ENCODE peak calls at places on chromosomes 12 and 14, in five cellular contexts. H is uterus, Z is IMR-90, Y is mammary epithelial cell, X is cardiac muscle cell. E is an unnamed sample.

GRCh38 chr12:19248929-19249602 is 119.5 kb downstream of the PLEKHA5 start:
- DNase-seq in H (no peak), Z (peak; percentile 88), Y (peak; percentile 56), X (no peak), E (no peak)

GRCh38 chr12:101238806-101239329 is 28.8 kb upstream of the SLC5A8 start:
- DNase-seq in H (no peak), Z (no peak), Y (no peak), X (no peak), E (no peak)

GRCh38 chr12:4118017-4118510 is 155.5 kb upstream of the CCND2 start:
- DNase-seq in H (peak; percentile 21), Z (peak; percentile 64), Y (peak; percentile 45), X (no peak), E (peak; percentile 30)

GRCh38 chr14:101851716-101852395 is 90.3 kb downstream of the PPP2R5C start:
- DNase-seq in H (no peak), Z (no peak), Y (no peak), X (no peak), E (no peak)

GRCh38 chr14:24252289-24253124 is 10.1 kb upstream of the TINF2 start:
- DNase-seq in H (no peak), Z (no peak), Y (no peak), X (no peak), E (no peak)

GRCh38 chr12:72271401-72271740 is 799 bp upstream of the TRHDE start:
- DNase-seq in H (peak; percentile 22), Z (peak; percentile 63), Y (no peak), X (peak; percentile 66), E (no peak)

GRCh38 chr14:50906326-50906725 is 34.5 kb downstream of the ABHD12B start:
- DNase-seq in H (no peak), Z (no peak), Y (no peak), X (no peak), E (no peak)

GRCh38 chr12:93621986-93622385 is 49.5 kb downstream of the SOCS2 start:
- DNase-seq in H (no peak), Z (peak; percentile 63), Y (no peak), X (no peak), E (no peak)

GRCh38 chr14:67951529-67952120 is 132.0 kb downstream of the RAD51B start:
- DNase-seq in H (no peak), Z (peak; percentile 52), Y (no peak), X (no peak), E (no peak)

GRCh38 chr12:82407481-82407880 is 49.2 kb downstream of the METTL25 start:
- DNase-seq in H (no peak), Z (no peak), Y (no peak), X (no peak), E (no peak)

GRCh38 chr12:132426349-132427176 is 63.4 kb upstream of the FBRSL1 start:
- DNase-seq in H (no peak), Z (no peak), Y (no peak), X (no peak), E (no peak)

GRCh38 chr12:123937707-123938600 is 34.7 kb downstream of the CCDC92 start:
- DNase-seq in H (no peak), Z (peak; percentile 17), Y (no peak), X (no peak), E (no peak)

GRCh38 chr12:9674226-9674590 is 4.7 kb downstream of the CLEC2D start:
- DNase-seq in H (no peak), Z (no peak), Y (no peak), X (no peak), E (no peak)

GRCh38 chr12:14108702-14109101 is 127.3 kb upstream of the GRIN2B start:
- DNase-seq in H (no peak), Z (no peak), Y (no peak), X (peak; percentile 15), E (no peak)

GRCh38 chr12:14113031-14113430 is 131.6 kb upstream of the GRIN2B start:
- DNase-seq in H (no peak), Z (no peak), Y (no peak), X (no peak), E (no peak)

GRCh38 chr12:14111230-14111865 is 129.9 kb upstream of the GRIN2B start:
- DNase-seq in H (no peak), Z (no peak), Y (no peak), X (peak; percentile 44), E (no peak)
- TF ChIP-seq CTCF in H (no peak), Z (no peak), Y (no peak), X (no peak), E (peak; percentile 27)

DNA sequence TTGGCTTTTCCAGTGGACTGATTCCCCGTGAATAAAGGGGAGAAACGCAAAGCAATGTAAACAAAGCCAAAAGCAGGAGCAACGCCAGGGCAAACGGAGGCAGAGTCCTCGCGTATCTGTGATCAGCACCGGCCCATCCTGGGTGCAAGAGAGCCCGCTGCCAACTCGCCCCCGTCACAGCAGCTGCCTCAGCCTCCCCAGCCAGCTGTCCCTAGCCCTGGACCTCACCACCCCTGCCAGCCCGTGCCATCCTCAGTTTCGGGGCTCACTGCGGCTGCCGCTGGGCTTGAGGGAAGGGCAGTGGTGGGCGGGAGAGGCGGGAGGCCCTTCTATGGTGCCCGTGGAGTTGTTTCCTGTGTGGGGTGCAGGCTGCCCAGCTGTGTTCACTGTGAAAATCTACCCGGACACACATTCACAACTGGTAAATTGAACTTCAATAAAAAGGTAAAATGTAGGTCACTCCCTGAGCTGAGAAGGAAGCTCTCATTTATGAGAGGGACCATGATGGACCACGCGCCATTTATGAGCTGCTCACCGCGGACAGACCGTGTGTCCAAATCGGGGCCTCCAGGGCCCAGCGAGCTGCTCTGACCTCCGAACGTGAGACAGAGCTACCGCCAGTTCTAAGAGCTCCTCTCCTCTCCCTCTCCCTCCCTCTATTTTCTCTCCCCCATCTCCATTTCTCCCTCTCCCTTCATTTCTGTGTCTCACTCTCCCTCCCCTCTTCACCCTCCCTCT is 330.5 kb upstream of the SFSWAP start:
- DNase-seq in H (no peak), Z (no peak), Y (no peak), X (no peak), E (no peak)
- H3K9me3 ChIP-seq in H (no peaks in the 10 kb centered on the region), Z (peaks cover 46% of the 10 kb centered on the region), Y (peaks cover 30% of the 10 kb centered on the region), X (no peaks in the 10 kb centered on the region), E (no peaks in the 10 kb centered on the region)

DNA sequence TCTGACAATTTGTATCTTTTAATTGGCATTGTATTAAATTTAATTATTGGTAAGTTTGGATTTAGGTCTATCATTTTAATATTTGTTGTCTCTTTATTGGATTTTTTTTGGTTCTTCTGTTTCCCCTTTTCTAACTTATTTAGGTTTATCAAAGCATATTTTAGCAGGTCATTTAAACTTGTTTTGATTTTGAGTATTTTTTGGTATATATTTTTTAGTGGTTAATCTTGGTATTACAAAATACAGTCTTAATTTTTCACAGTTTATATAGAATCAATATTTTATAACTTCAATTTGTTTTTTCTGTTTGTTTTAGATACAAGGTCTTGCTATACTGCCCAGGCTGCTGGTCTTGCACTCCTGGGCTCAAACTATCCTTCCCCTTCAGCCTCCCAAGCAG is 15.5 kb upstream of the ADGRD1 start:
- DNase-seq in H (no peak), Z (no peak), Y (no peak), X (no peak), E (no peak)
- TF ChIP-seq CTCF in H (no peak), Z (no peak), Y (no peak), X (no peak), E (no peak)

DNA sequence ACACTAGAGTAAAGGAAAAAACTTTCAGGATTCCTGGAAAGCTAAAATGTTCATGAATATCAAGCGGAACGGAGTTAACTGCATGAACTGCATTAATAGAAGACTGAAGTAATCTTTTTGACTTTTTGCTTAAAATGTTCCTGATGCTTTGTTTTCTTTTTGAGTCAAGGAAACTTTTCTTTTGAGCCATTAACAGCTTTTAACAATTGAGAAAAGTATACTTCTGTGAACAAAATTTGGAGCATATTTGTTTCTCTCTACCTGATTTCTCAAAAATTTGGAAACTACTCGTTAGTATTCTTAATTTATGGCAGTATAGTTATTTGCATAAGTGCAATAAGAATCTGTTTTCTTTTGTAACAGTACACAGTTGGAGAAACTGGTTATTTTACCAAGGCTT is 78.5 kb downstream of the CALM1 start:
- DNase-seq in H (no peak), Z (no peak), Y (no peak), X (no peak), E (no peak)
- H3K9me3 ChIP-seq in H (no peaks in the 10 kb centered on the region), Z (peaks cover 1% of the 10 kb centered on the region), Y (peaks cover 4% of the 10 kb centered on the region), X (no peaks in the 10 kb centered on the region), E (peaks cover 3% of the 10 kb centered on the region)

GRCh38 chr14:93148979-93149378 is 33.3 kb upstream of the ITPK1 start:
- DNase-seq in H (no peak), Z (no peak), Y (no peak), X (no peak), E (no peak)
- TF ChIP-seq CTCF in H (no peak), Z (no peak), Y (no peak), X (no peak), E (no peak)

DNA sequence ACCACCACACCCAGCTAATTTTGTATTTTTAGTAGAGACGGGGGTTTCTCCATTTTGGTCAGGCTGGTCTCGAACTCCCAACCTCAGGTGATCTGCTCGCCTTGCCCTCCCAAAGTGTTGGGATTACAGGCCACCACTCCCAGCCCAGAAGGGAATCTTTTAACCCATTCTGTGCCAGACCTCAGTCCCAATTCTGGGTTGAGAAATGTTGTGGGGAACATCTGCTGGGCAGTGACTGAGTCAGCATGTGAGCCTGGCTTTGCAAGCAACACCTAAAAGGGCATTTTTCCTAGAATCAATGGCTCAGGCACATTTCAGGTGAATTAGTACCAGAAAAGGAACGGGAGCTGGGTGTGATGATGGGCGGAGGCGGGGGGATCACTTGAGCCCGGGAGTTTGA is 7.6 kb upstream of the SPATS2 start:
- DNase-seq in H (no peak), Z (no peak), Y (peak; percentile 45), X (no peak), E (no peak)
- H3K9me3 ChIP-seq in H (no peaks in the 10 kb centered on the region), Z (no peaks in the 10 kb centered on the region), Y (no peaks in the 10 kb centered on the region), X (no peaks in the 10 kb centered on the region), E (no peaks in the 10 kb centered on the region)

GRCh38 chr12:65566776-65567175 is 257.5 kb upstream of the HMGA2 start:
- DNase-seq in H (no peak), Z (peak; percentile 45), Y (no peak), X (no peak), E (no peak)

GRCh38 chr12:65567820-65568219 is 256.5 kb upstream of the HMGA2 start:
- DNase-seq in H (no peak), Z (no peak), Y (no peak), X (no peak), E (no peak)

GRCh38 chr12:65568517-65568916 is 255.8 kb upstream of the HMGA2 start:
- DNase-seq in H (no peak), Z (peak; percentile 84), Y (peak; percentile 26), X (no peak), E (peak; percentile 74)

GRCh38 chr12:65561798-65562382 is 262.4 kb upstream of the HMGA2 start:
- DNase-seq in H (no peak), Z (peak; percentile 93), Y (peak; percentile 48), X (no peak), E (no peak)

GRCh38 chr12:65565601-65566560 is 258.4 kb upstream of the HMGA2 start:
- DNase-seq in H (no peak), Z (peak; percentile 99), Y (peak; percentile 67), X (peak; percentile 35), E (no peak)
- TF ChIP-seq CTCF in H (no peak), Z (peak; percentile 0), Y (no peak), X (peak; percentile 14), E (no peak)

GRCh38 chr14:85336257-85336656 is 193.7 kb upstream of the FLRT2 start:
- DNase-seq in H (no peak), Z (no peak), Y (no peak), X (no peak), E (no peak)

GRCh38 chr14:85334316-85334715 is 195.6 kb upstream of the FLRT2 start:
- DNase-seq in H (no peak), Z (no peak), Y (no peak), X (no peak), E (no peak)

GRCh38 chr14:85333313-85333712 is 196.6 kb upstream of the FLRT2 start:
- DNase-seq in H (no peak), Z (peak; percentile 50), Y (peak; percentile 46), X (no peak), E (no peak)

GRCh38 chr14:85336817-85337216 is 193.1 kb upstream of the FLRT2 start:
- DNase-seq in H (no peak), Z (no peak), Y (no peak), X (no peak), E (no peak)

GRCh38 chr14:85332401-85332800 is 197.5 kb upstream of the FLRT2 start:
- DNase-seq in H (no peak), Z (no peak), Y (peak; percentile 37), X (no peak), E (no peak)
- H3K9me3 ChIP-seq in H (no peaks in the 10 kb centered on the region), Z (no peaks in the 10 kb centered on the region), Y (no peaks in the 10 kb centered on the region), X (no peaks in the 10 kb centered on the region), E (no peaks in the 10 kb centered on the region)